ENCODE peak calls at places on chromosomes 3 and 15, in nine cellular contexts. One of them, this sample, is unnamed.

GRCh38 chr3:8813411-8813810 is 44.0 kb upstream of the OXTR start:
- DNase-seq in mammary epithelial cell: no peak
- DNase-seq in CD4-positive, alpha-beta T cell: no peak
- DNase-seq in cardiac muscle cell: no peak
- DNase-seq in sigmoid colon: no peak
- DNase-seq in HCT116: no peak
- DNase-seq in A549: no peak
- DNase-seq in stomach: no peak
- DNase-seq in gastrocnemius medialis: no peak
- DNase-seq in this sample: no peak

GRCh38 chr3:122415104-122415744 is 638 bp downstream of the WDR5B start:
- DNase-seq in stomach: peak
- DNase-seq in A549: peak
- DNase-seq in HCT116: peak
- DNase-seq in sigmoid colon: peak
- DNase-seq in cardiac muscle cell: peak
- DNase-seq in gastrocnemius medialis: peak
- DNase-seq in mammary epithelial cell: peak
- DNase-seq in CD4-positive, alpha-beta T cell: no peak
- DNase-seq in this sample: no peak

GRCh38 chr3:37661615-37662306 is 199.9 kb upstream of the CTDSPL start:
- DNase-seq in gastrocnemius medialis: no peak
- DNase-seq in CD4-positive, alpha-beta T cell: no peak
- DNase-seq in stomach: no peak
- DNase-seq in sigmoid colon: peak
- DNase-seq in HCT116: no peak
- DNase-seq in A549: no peak
- DNase-seq in cardiac muscle cell: no peak
- DNase-seq in mammary epithelial cell: no peak
- DNase-seq in this sample: no peak

GRCh38 chr3:177597325-177598109 is 400.2 kb upstream of the TBL1XR1 start:
- DNase-seq in CD4-positive, alpha-beta T cell: no peak
- DNase-seq in HCT116: no peak
- DNase-seq in cardiac muscle cell: peak
- DNase-seq in A549: no peak
- DNase-seq in gastrocnemius medialis: peak
- DNase-seq in stomach: no peak
- DNase-seq in mammary epithelial cell: peak
- DNase-seq in sigmoid colon: peak
- DNase-seq in this sample: no peak

GRCh38 chr3:3085782-3086181 is 24.4 kb downstream of the IL5RA start:
- DNase-seq in mammary epithelial cell: no peak
- DNase-seq in cardiac muscle cell: no peak
- DNase-seq in sigmoid colon: no peak
- DNase-seq in stomach: no peak
- DNase-seq in CD4-positive, alpha-beta T cell: no peak
- DNase-seq in gastrocnemius medialis: no peak
- DNase-seq in HCT116: no peak
- DNase-seq in A549: no peak
- DNase-seq in this sample: no peak

GRCh38 chr15:26867199-26868007 is 541 bp downstream of the GABRA5 start:
- DNase-seq in sigmoid colon: no peak
- DNase-seq in CD4-positive, alpha-beta T cell: no peak
- DNase-seq in HCT116: no peak
- DNase-seq in stomach: no peak
- DNase-seq in mammary epithelial cell: no peak
- DNase-seq in A549: peak
- DNase-seq in gastrocnemius medialis: no peak
- DNase-seq in cardiac muscle cell: peak
- DNase-seq in this sample: no peak

GRCh38 chr3:130755666-130756065 is 9.0 kb upstream of the PIK3R4 start:
- DNase-seq in A549: no peak
- DNase-seq in stomach: no peak
- DNase-seq in mammary epithelial cell: peak
- DNase-seq in HCT116: no peak
- DNase-seq in gastrocnemius medialis: no peak
- DNase-seq in CD4-positive, alpha-beta T cell: no peak
- DNase-seq in sigmoid colon: no peak
- DNase-seq in cardiac muscle cell: no peak
- DNase-seq in this sample: no peak

GRCh38 chr3:46693038-46693896 is at the start of gene ALS2CL:
- DNase-seq in stomach: peak
- DNase-seq in cardiac muscle cell: peak
- DNase-seq in CD4-positive, alpha-beta T cell: peak
- DNase-seq in gastrocnemius medialis: peak
- DNase-seq in HCT116: no peak
- DNase-seq in sigmoid colon: peak
- DNase-seq in A549: peak
- DNase-seq in mammary epithelial cell: peak
- DNase-seq in this sample: peak

GRCh38 chr15:77511869-77512268 is 91.2 kb downstream of the HMG20A start:
- DNase-seq in HCT116: no peak
- DNase-seq in stomach: no peak
- DNase-seq in cardiac muscle cell: no peak
- DNase-seq in CD4-positive, alpha-beta T cell: no peak
- DNase-seq in gastrocnemius medialis: no peak
- DNase-seq in sigmoid colon: no peak
- DNase-seq in A549: no peak
- DNase-seq in mammary epithelial cell: no peak
- DNase-seq in this sample: no peak

GRCh38 chr3:137925080-137925479 is 84.9 kb upstream of the CLDN18 start:
- DNase-seq in sigmoid colon: no peak
- DNase-seq in HCT116: no peak
- DNase-seq in A549: no peak
- DNase-seq in gastrocnemius medialis: no peak
- DNase-seq in CD4-positive, alpha-beta T cell: no peak
- DNase-seq in cardiac muscle cell: no peak
- DNase-seq in mammary epithelial cell: no peak
- DNase-seq in stomach: no peak
- DNase-seq in this sample: no peak

GRCh38 chr15:29756358-29757267 is 65.7 kb downstream of the TJP1 start:
- DNase-seq in mammary epithelial cell: peak
- DNase-seq in stomach: no peak
- DNase-seq in HCT116: no peak
- DNase-seq in A549: no peak
- DNase-seq in CD4-positive, alpha-beta T cell: no peak
- DNase-seq in gastrocnemius medialis: no peak
- DNase-seq in sigmoid colon: no peak
- DNase-seq in cardiac muscle cell: no peak
- DNase-seq in this sample: peak

GRCh38 chr15:70142322-70143191 is 44.8 kb upstream of the TLE3 start:
- DNase-seq in sigmoid colon: no peak
- DNase-seq in stomach: no peak
- DNase-seq in mammary epithelial cell: no peak
- DNase-seq in gastrocnemius medialis: no peak
- DNase-seq in HCT116: no peak
- DNase-seq in A549: no peak
- DNase-seq in CD4-positive, alpha-beta T cell: no peak
- DNase-seq in cardiac muscle cell: peak
- DNase-seq in this sample: no peak

GRCh38 chr3:177722386-177722785 is 525.1 kb upstream of the TBL1XR1 start:
- DNase-seq in A549: no peak
- DNase-seq in HCT116: no peak
- DNase-seq in cardiac muscle cell: no peak
- DNase-seq in gastrocnemius medialis: no peak
- DNase-seq in sigmoid colon: no peak
- DNase-seq in stomach: no peak
- DNase-seq in mammary epithelial cell: no peak
- DNase-seq in CD4-positive, alpha-beta T cell: no peak
- DNase-seq in this sample: no peak

GRCh38 chr3:171227828-171228227 is 201.3 kb upstream of the SLC2A2 start:
- DNase-seq in cardiac muscle cell: no peak
- DNase-seq in A549: no peak
- DNase-seq in mammary epithelial cell: no peak
- DNase-seq in CD4-positive, alpha-beta T cell: no peak
- DNase-seq in stomach: no peak
- DNase-seq in sigmoid colon: no peak
- DNase-seq in HCT116: no peak
- DNase-seq in gastrocnemius medialis: no peak
- DNase-seq in this sample: no peak

GRCh38 chr3:171229173-171229572 is 202.7 kb upstream of the SLC2A2 start:
- DNase-seq in HCT116: no peak
- DNase-seq in mammary epithelial cell: no peak
- DNase-seq in sigmoid colon: no peak
- DNase-seq in A549: no peak
- DNase-seq in stomach: no peak
- DNase-seq in CD4-positive, alpha-beta T cell: no peak
- DNase-seq in gastrocnemius medialis: no peak
- DNase-seq in cardiac muscle cell: no peak
- DNase-seq in this sample: no peak

GRCh38 chr3:171227333-171227732 is 200.8 kb upstream of the SLC2A2 start:
- DNase-seq in gastrocnemius medialis: no peak
- DNase-seq in CD4-positive, alpha-beta T cell: no peak
- DNase-seq in mammary epithelial cell: no peak
- DNase-seq in sigmoid colon: no peak
- DNase-seq in HCT116: no peak
- DNase-seq in A549: no peak
- DNase-seq in cardiac muscle cell: no peak
- DNase-seq in stomach: no peak
- DNase-seq in this sample: no peak

GRCh38 chr3:171226794-171227193 is 200.3 kb upstream of the SLC2A2 start:
- DNase-seq in gastrocnemius medialis: no peak
- DNase-seq in mammary epithelial cell: no peak
- DNase-seq in CD4-positive, alpha-beta T cell: no peak
- DNase-seq in sigmoid colon: no peak
- DNase-seq in A549: no peak
- DNase-seq in HCT116: no peak
- DNase-seq in stomach: no peak
- DNase-seq in cardiac muscle cell: no peak
- DNase-seq in this sample: no peak

DNA sequence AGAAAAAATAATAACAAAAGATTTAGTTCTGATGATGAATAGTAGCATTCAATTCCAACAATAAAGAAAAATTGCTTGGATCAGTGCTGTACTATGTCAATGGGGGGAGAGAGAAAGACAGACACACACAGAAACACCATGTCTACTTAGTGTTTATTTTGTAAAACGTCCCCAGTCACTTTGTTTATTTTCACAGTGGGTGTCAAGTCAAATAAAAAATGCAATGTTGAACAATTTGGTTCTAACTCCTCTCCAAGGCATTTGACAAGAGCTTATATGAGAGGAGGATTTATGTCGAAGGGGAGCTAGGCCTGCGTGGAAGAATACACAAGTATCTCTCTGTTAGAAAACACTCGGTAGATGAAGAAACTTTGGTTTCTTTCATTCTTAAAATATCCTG is 201.7 kb upstream of the SLC2A2 start:
- DNase-seq in cardiac muscle cell: no peak
- DNase-seq in stomach: no peak
- DNase-seq in HCT116: no peak
- DNase-seq in CD4-positive, alpha-beta T cell: no peak
- DNase-seq in sigmoid colon: no peak
- DNase-seq in mammary epithelial cell: no peak
- DNase-seq in A549: no peak
- DNase-seq in gastrocnemius medialis: no peak
- DNase-seq in this sample: no peak
- H3K27ac ChIP-seq in cardiac muscle cell: no peak
- H3K27ac ChIP-seq in stomach: no peak
- H3K27ac ChIP-seq in HCT116: no peak
- H3K27ac ChIP-seq in CD4-positive, alpha-beta T cell: no peak
- H3K27ac ChIP-seq in sigmoid colon: no peak
- H3K27ac ChIP-seq in mammary epithelial cell: no peak
- H3K27ac ChIP-seq in A549: no peak
- H3K27ac ChIP-seq in gastrocnemius medialis: no peak
- H3K27ac ChIP-seq in this sample: no peak

DNA sequence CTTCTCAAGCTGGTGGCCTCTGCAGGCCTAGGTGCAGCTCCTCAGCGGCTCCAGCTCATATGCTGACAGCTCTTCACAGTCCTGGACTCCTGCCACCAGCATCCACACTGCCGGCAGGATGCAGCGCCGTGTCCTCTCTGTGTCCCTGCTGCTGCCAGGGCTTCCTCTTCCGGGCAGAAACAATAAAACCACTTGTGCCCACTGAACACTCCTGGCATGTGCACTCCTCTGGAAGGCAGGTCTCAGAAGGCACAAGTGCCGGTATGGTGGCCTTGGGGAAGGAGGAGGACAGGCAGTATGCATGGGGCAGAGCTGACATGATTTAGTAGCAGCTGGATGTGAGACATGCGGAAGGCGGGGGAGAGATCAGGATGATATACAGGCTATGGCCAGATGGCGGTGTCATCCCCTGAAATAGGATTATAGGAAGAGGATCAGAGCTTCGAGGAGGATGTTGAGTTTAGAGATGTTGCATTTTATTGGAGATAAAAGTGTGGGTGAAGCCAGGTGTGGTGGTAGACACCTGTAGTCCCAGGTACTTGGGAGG is 7.5 kb upstream of the MAN2A2 start:
- DNase-seq in sigmoid colon: no peak
- DNase-seq in gastrocnemius medialis: no peak
- DNase-seq in cardiac muscle cell: no peak
- DNase-seq in HCT116: no peak
- DNase-seq in stomach: no peak
- DNase-seq in CD4-positive, alpha-beta T cell: no peak
- DNase-seq in A549: no peak
- DNase-seq in mammary epithelial cell: no peak
- DNase-seq in this sample: no peak
- TF ChIP-seq CTCF in sigmoid colon: no peak
- TF ChIP-seq CTCF in gastrocnemius medialis: no peak
- TF ChIP-seq CTCF in cardiac muscle cell: no peak
- TF ChIP-seq CTCF in HCT116: no peak
- TF ChIP-seq CTCF in stomach: no peak
- TF ChIP-seq CTCF in CD4-positive, alpha-beta T cell: no peak
- TF ChIP-seq CTCF in A549: no peak
- TF ChIP-seq CTCF in mammary epithelial cell: no peak
- TF ChIP-seq CTCF in this sample: no peak

GRCh38 chr3:197352382-197352781 is 54.0 kb upstream of the DLG1 start:
- DNase-seq in gastrocnemius medialis: peak
- DNase-seq in CD4-positive, alpha-beta T cell: no peak
- DNase-seq in mammary epithelial cell: no peak
- DNase-seq in stomach: peak
- DNase-seq in cardiac muscle cell: peak
- DNase-seq in HCT116: no peak
- DNase-seq in sigmoid colon: peak
- DNase-seq in A549: no peak
- DNase-seq in this sample: no peak
- H3K27ac ChIP-seq in gastrocnemius medialis: peak
- H3K27ac ChIP-seq in CD4-positive, alpha-beta T cell: no peak
- H3K27ac ChIP-seq in mammary epithelial cell: no peak
- H3K27ac ChIP-seq in stomach: no peak
- H3K27ac ChIP-seq in cardiac muscle cell: peak
- H3K27ac ChIP-seq in HCT116: no peak
- H3K27ac ChIP-seq in sigmoid colon: peak
- H3K27ac ChIP-seq in A549: no peak
- H3K27ac ChIP-seq in this sample: no peak

DNA sequence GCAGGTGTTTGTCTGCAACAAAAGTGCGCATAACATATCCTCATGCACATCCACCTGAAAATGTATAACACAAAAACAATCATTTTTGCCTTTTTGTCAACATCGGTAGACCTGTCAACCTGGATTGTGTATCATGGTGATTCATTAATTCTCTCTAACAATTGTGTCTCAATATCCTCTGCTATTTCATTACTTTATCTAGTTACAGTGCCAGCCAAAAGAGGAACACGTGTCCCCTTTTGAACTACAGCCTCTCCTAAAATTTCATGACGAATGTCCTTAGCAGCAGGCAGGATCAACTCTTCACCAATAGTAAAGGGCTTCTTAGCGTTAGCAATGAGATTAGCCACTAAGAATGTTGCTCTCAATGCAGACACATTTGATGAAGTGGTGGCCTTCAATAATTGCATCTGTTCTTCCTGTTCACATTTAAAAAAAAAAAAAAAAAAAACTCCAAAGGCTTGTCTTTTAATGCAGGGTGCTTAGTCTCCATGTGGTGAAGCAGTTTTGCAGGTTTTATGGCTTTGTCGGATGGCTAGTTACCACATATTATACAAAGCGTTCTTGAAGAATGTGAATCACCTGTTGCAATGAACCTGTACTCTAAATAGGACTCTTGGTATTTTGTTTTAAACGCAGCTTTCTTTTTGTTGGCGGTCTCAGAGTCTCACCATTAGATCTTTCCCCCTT is 45.7 kb upstream of the MCTP2 start:
- DNase-seq in A549: no peak
- DNase-seq in HCT116: no peak
- DNase-seq in stomach: no peak
- DNase-seq in cardiac muscle cell: no peak
- DNase-seq in gastrocnemius medialis: no peak
- DNase-seq in CD4-positive, alpha-beta T cell: no peak
- DNase-seq in sigmoid colon: no peak
- DNase-seq in mammary epithelial cell: no peak
- DNase-seq in this sample: no peak
- TF ChIP-seq CTCF in A549: no peak
- TF ChIP-seq CTCF in HCT116: no peak
- TF ChIP-seq CTCF in stomach: no peak
- TF ChIP-seq CTCF in cardiac muscle cell: no peak
- TF ChIP-seq CTCF in gastrocnemius medialis: no peak
- TF ChIP-seq CTCF in CD4-positive, alpha-beta T cell: no peak
- TF ChIP-seq CTCF in sigmoid colon: no peak
- TF ChIP-seq CTCF in mammary epithelial cell: no peak
- TF ChIP-seq CTCF in this sample: no peak